ENCODE peak calls at places on chromosome 21, in seven cellular contexts. One of them, this sample, is unnamed.
A peak's percentile ranks its signal among the peaks of the same experiment; 100 is the strongest.

GRCh38 chr21:21714396-21714795 is 716.2 kb downstream of the NCAM2 start:
- DNase-seq in GM12892: no peak
- DNase-seq in body of pancreas: no peak
- DNase-seq in ovary: no peak
- DNase-seq in prostate gland: no peak
- DNase-seq in spleen: no peak
- DNase-seq in A549: no peak
- DNase-seq in this sample: no peak

GRCh38 chr21:34801519-34802132 is 132.8 kb downstream of the CLIC6 start:
- DNase-seq in A549: peak; percentile 22
- DNase-seq in spleen: no peak
- DNase-seq in GM12892: no peak
- DNase-seq in ovary: no peak
- DNase-seq in body of pancreas: no peak
- DNase-seq in prostate gland: no peak
- DNase-seq in this sample: no peak

GRCh38 chr21:42674351-42674940 is 21.0 kb downstream of the PDE9A start:
- DNase-seq in spleen: no peak
- DNase-seq in ovary: peak; percentile 71
- DNase-seq in GM12892: no peak
- DNase-seq in prostate gland: peak; percentile 79
- DNase-seq in A549: no peak
- DNase-seq in body of pancreas: no peak
- DNase-seq in this sample: no peak

GRCh38 chr21:41894922-41895557 is 15.9 kb upstream of the PRDM15 start:
- DNase-seq in ovary: no peak
- DNase-seq in A549: no peak
- DNase-seq in spleen: no peak
- DNase-seq in prostate gland: no peak
- DNase-seq in body of pancreas: no peak
- DNase-seq in GM12892: no peak
- DNase-seq in this sample: no peak

GRCh38 chr21:35602811-35603210 is 457.5 kb downstream of the SETD4 start:
- DNase-seq in GM12892: no peak
- DNase-seq in ovary: no peak
- DNase-seq in spleen: no peak
- DNase-seq in A549: no peak
- DNase-seq in body of pancreas: no peak
- DNase-seq in prostate gland: no peak
- DNase-seq in this sample: no peak

GRCh38 chr21:15193937-15194336 is 129.1 kb upstream of the NRIP1 start:
- DNase-seq in spleen: no peak
- DNase-seq in GM12892: no peak
- DNase-seq in A549: no peak
- DNase-seq in ovary: no peak
- DNase-seq in body of pancreas: no peak
- DNase-seq in prostate gland: no peak
- DNase-seq in this sample: no peak

GRCh38 chr21:17731554-17731953 is 87.6 kb downstream of the C21orf91 start:
- DNase-seq in A549: no peak
- DNase-seq in GM12892: no peak
- DNase-seq in body of pancreas: no peak
- DNase-seq in spleen: no peak
- DNase-seq in prostate gland: no peak
- DNase-seq in ovary: no peak
- DNase-seq in this sample: no peak

GRCh38 chr21:17679002-17679600 is 66.4 kb upstream of the BTG3 start:
- DNase-seq in A549: peak; percentile 14
- DNase-seq in prostate gland: peak; percentile 37
- DNase-seq in GM12892: peak; percentile 13
- DNase-seq in ovary: no peak
- DNase-seq in spleen: no peak
- DNase-seq in body of pancreas: no peak
- DNase-seq in this sample: peak; percentile 32

GRCh38 chr21:26834181-26834945 is 10.8 kb downstream of the ADAMTS1 start:
- DNase-seq in A549: no peak
- DNase-seq in GM12892: no peak
- DNase-seq in ovary: no peak
- DNase-seq in body of pancreas: no peak
- DNase-seq in spleen: no peak
- DNase-seq in prostate gland: no peak
- DNase-seq in this sample: no peak

GRCh38 chr21:31282095-31282709 is 61.9 kb downstream of the TIAM1 start:
- DNase-seq in prostate gland: no peak
- DNase-seq in A549: peak; percentile 13
- DNase-seq in GM12892: no peak
- DNase-seq in ovary: no peak
- DNase-seq in spleen: no peak
- DNase-seq in body of pancreas: no peak
- DNase-seq in this sample: peak; percentile 85

GRCh38 chr21:14056771-14057191 is 154.0 kb downstream of the LIPI start:
- DNase-seq in prostate gland: no peak
- DNase-seq in A549: no peak
- DNase-seq in body of pancreas: no peak
- DNase-seq in spleen: peak; percentile 67
- DNase-seq in ovary: no peak
- DNase-seq in GM12892: no peak
- DNase-seq in this sample: no peak

GRCh38 chr21:38859852-38860251 is 54.1 kb downstream of the ETS2 start:
- DNase-seq in A549: no peak
- DNase-seq in prostate gland: no peak
- DNase-seq in GM12892: no peak
- DNase-seq in ovary: no peak
- DNase-seq in spleen: no peak
- DNase-seq in body of pancreas: no peak
- DNase-seq in this sample: no peak

GRCh38 chr21:41643246-41643966 is 123.4 kb downstream of the RIPK4 start:
- DNase-seq in prostate gland: no peak
- DNase-seq in ovary: no peak
- DNase-seq in A549: no peak
- DNase-seq in spleen: no peak
- DNase-seq in GM12892: no peak
- DNase-seq in body of pancreas: no peak
- DNase-seq in this sample: no peak

GRCh38 chr21:38272215-38272614 is 15.4 kb downstream of the KCNJ15 start:
- DNase-seq in A549: no peak
- DNase-seq in ovary: no peak
- DNase-seq in prostate gland: no peak
- DNase-seq in spleen: peak; percentile 81
- DNase-seq in GM12892: no peak
- DNase-seq in body of pancreas: no peak
- DNase-seq in this sample: no peak

GRCh38 chr21:19922122-19922521 is 1076.1 kb upstream of the NCAM2 start:
- DNase-seq in prostate gland: no peak
- DNase-seq in body of pancreas: no peak
- DNase-seq in A549: no peak
- DNase-seq in ovary: no peak
- DNase-seq in spleen: no peak
- DNase-seq in GM12892: no peak
- DNase-seq in this sample: no peak

GRCh38 chr21:33199516-33200217 is 30.1 kb upstream of the IFNAR2 start:
- DNase-seq in spleen: no peak
- DNase-seq in ovary: peak; percentile 84
- DNase-seq in prostate gland: peak; percentile 87
- DNase-seq in GM12892: no peak
- DNase-seq in A549: peak; percentile 69
- DNase-seq in body of pancreas: peak; percentile 89
- DNase-seq in this sample: peak; percentile 72

GRCh38 chr21:22174746-22175145 is 1176.5 kb downstream of the NCAM2 start:
- DNase-seq in ovary: no peak
- DNase-seq in A549: no peak
- DNase-seq in spleen: no peak
- DNase-seq in GM12892: no peak
- DNase-seq in body of pancreas: no peak
- DNase-seq in prostate gland: no peak
- DNase-seq in this sample: peak; percentile 3

GRCh38 chr21:35716886-35717285 is 343.4 kb downstream of the SETD4 start:
- DNase-seq in A549: no peak
- DNase-seq in prostate gland: no peak
- DNase-seq in body of pancreas: no peak
- DNase-seq in spleen: no peak
- DNase-seq in ovary: no peak
- DNase-seq in GM12892: no peak
- DNase-seq in this sample: no peak

GRCh38 chr21:38039841-38040240 is 123.6 kb upstream of the KCNJ6 start:
- DNase-seq in prostate gland: no peak
- DNase-seq in GM12892: no peak
- DNase-seq in spleen: no peak
- DNase-seq in body of pancreas: no peak
- DNase-seq in A549: no peak
- DNase-seq in ovary: no peak
- DNase-seq in this sample: no peak

GRCh38 chr21:14438204-14438603 is 55.3 kb upstream of the HSPA13 start:
- DNase-seq in A549: no peak
- DNase-seq in ovary: no peak
- DNase-seq in body of pancreas: no peak
- DNase-seq in prostate gland: no peak
- DNase-seq in GM12892: no peak
- DNase-seq in spleen: no peak
- DNase-seq in this sample: no peak

GRCh38 chr21:46667191-46667734 is 31.8 kb downstream of the PRMT2 start:
- DNase-seq in spleen: no peak
- DNase-seq in ovary: no peak
- DNase-seq in body of pancreas: no peak
- DNase-seq in prostate gland: no peak
- DNase-seq in A549: no peak
- DNase-seq in GM12892: no peak
- DNase-seq in this sample: peak; percentile 50

GRCh38 chr21:38241029-38241740 is 15.6 kb upstream of the KCNJ15 start:
- DNase-seq in body of pancreas: peak; percentile 27
- DNase-seq in ovary: no peak
- DNase-seq in A549: no peak
- DNase-seq in spleen: no peak
- DNase-seq in prostate gland: peak; percentile 71
- DNase-seq in GM12892: no peak
- DNase-seq in this sample: peak; percentile 38

GRCh38 chr21:34027727-34028461 is 45.5 kb upstream of the MRPS6 start:
- DNase-seq in body of pancreas: no peak
- DNase-seq in ovary: no peak
- DNase-seq in spleen: no peak
- DNase-seq in prostate gland: no peak
- DNase-seq in A549: no peak
- DNase-seq in GM12892: no peak
- DNase-seq in this sample: no peak

GRCh38 chr21:32705139-32705538 is 22.7 kb downstream of the SYNJ1 start:
- DNase-seq in prostate gland: no peak
- DNase-seq in ovary: no peak
- DNase-seq in body of pancreas: no peak
- DNase-seq in spleen: no peak
- DNase-seq in GM12892: no peak
- DNase-seq in A549: no peak
- DNase-seq in this sample: no peak

GRCh38 chr21:42609806-42610205 is 43.6 kb upstream of the PDE9A start:
- DNase-seq in prostate gland: no peak
- DNase-seq in body of pancreas: no peak
- DNase-seq in ovary: no peak
- DNase-seq in spleen: no peak
- DNase-seq in GM12892: no peak
- DNase-seq in A549: no peak
- DNase-seq in this sample: no peak

GRCh38 chr21:39057121-39057520 is 126.1 kb downstream of the PSMG1 start:
- DNase-seq in prostate gland: no peak
- DNase-seq in ovary: no peak
- DNase-seq in A549: no peak
- DNase-seq in spleen: no peak
- DNase-seq in GM12892: no peak
- DNase-seq in body of pancreas: no peak
- DNase-seq in this sample: no peak

GRCh38 chr21:41166947-41167346 is 1.0 kb upstream of the BACE2 start:
- DNase-seq in A549: no peak
- DNase-seq in GM12892: no peak
- DNase-seq in body of pancreas: peak; percentile 49
- DNase-seq in prostate gland: no peak
- DNase-seq in ovary: peak; percentile 56
- DNase-seq in spleen: no peak
- DNase-seq in this sample: no peak

GRCh38 chr21:17612023-17612564 is 607 bp downstream of the BTG3 start:
- DNase-seq in GM12892: no peak
- DNase-seq in body of pancreas: peak; percentile 51
- DNase-seq in spleen: peak; percentile 87
- DNase-seq in A549: no peak
- DNase-seq in prostate gland: peak; percentile 25
- DNase-seq in ovary: peak; percentile 47
- DNase-seq in this sample: peak; percentile 41

GRCh38 chr21:38301321-38302214 is 44.8 kb downstream of the KCNJ15 start:
- DNase-seq in body of pancreas: no peak
- DNase-seq in GM12892: no peak
- DNase-seq in prostate gland: no peak
- DNase-seq in spleen: no peak
- DNase-seq in ovary: no peak
- DNase-seq in A549: no peak
- DNase-seq in this sample: no peak

GRCh38 chr21:36820176-36821031 is 121.5 kb downstream of the SIM2 start:
- DNase-seq in prostate gland: no peak
- DNase-seq in spleen: no peak
- DNase-seq in ovary: no peak
- DNase-seq in GM12892: no peak
- DNase-seq in A549: no peak
- DNase-seq in body of pancreas: no peak
- DNase-seq in this sample: no peak
- TF ChIP-seq POLR2A in prostate gland: no peak
- TF ChIP-seq POLR2A in spleen: no peak
- TF ChIP-seq POLR2A in ovary: no peak
- TF ChIP-seq POLR2A in GM12892: no peak
- TF ChIP-seq POLR2A in A549: no peak
- TF ChIP-seq POLR2A in body of pancreas: no peak
- TF ChIP-seq POLR2A in this sample: no peak

GRCh38 chr21:29326914-29327554 is 28.3 kb downstream of the BACH1 start:
- DNase-seq in spleen: no peak
- DNase-seq in GM12892: no peak
- DNase-seq in prostate gland: no peak
- DNase-seq in A549: no peak
- DNase-seq in ovary: no peak
- DNase-seq in body of pancreas: no peak
- DNase-seq in this sample: no peak
- TF ChIP-seq POLR2A in spleen: no peak
- TF ChIP-seq POLR2A in GM12892: no peak
- TF ChIP-seq POLR2A in prostate gland: no peak
- TF ChIP-seq POLR2A in A549: no peak
- TF ChIP-seq POLR2A in ovary: no peak
- TF ChIP-seq POLR2A in body of pancreas: no peak
- TF ChIP-seq POLR2A in this sample: no peak

DNA sequence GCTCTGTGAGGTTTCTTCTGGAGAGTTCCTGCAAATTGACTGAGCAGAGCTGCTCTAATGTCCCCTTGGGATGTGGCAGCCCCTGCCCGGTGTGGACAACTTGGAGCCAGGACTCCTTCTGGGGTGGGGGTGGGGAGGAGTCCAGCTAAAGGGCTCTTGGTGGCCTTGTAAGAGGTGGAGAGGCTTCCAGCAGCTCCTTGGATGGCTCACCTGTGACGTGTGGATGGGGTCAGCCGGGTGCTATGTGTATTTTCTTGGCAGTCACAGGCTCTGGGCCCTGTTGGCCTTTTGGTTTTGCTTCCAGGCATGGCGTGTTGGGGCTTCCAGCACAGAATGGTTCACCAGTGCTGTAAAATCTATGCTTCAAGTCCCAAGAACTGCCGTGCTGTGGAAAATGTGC is 38.2 kb downstream of the TRAPPC10 start:
- DNase-seq in prostate gland: no peak
- DNase-seq in spleen: no peak
- DNase-seq in ovary: no peak
- DNase-seq in A549: no peak
- DNase-seq in GM12892: no peak
- DNase-seq in body of pancreas: no peak
- DNase-seq in this sample: no peak
- TF ChIP-seq POLR2A in prostate gland: no peak
- TF ChIP-seq POLR2A in spleen: no peak
- TF ChIP-seq POLR2A in ovary: no peak
- TF ChIP-seq POLR2A in A549: no peak
- TF ChIP-seq POLR2A in GM12892: no peak
- TF ChIP-seq POLR2A in body of pancreas: no peak
- TF ChIP-seq POLR2A in this sample: no peak

GRCh38 chr21:45622416-45623097 is 21.0 kb upstream of the PCBP3 start:
- DNase-seq in spleen: peak; percentile 47
- DNase-seq in body of pancreas: no peak
- DNase-seq in GM12892: no peak
- DNase-seq in A549: no peak
- DNase-seq in ovary: no peak
- DNase-seq in prostate gland: no peak
- DNase-seq in this sample: no peak
- TF ChIP-seq POLR2A in spleen: no peak
- TF ChIP-seq POLR2A in body of pancreas: no peak
- TF ChIP-seq POLR2A in GM12892: no peak
- TF ChIP-seq POLR2A in A549: no peak
- TF ChIP-seq POLR2A in ovary: no peak
- TF ChIP-seq POLR2A in prostate gland: no peak
- TF ChIP-seq POLR2A in this sample: no peak